ENCODE peak calls at places on chromosomes 2 and 18, in nine cellular contexts. N, M, E, A, L, Z, V, P and R are unnamed samples.

GRCh38 chr2:126786765-126787164 is 111.9 kb upstream of the TEX51 start:
- DNase-seq in N (no peak), M (no peak), E (no peak), A (no peak), L (no peak), Z (no peak), V (no peak), P (no peak), R (no peak)

GRCh38 chr2:43057742-43058706 is 168.4 kb downstream of the ZFP36L2 start:
- DNase-seq in N (no peak), M (no peak), E (no peak), A (no peak), L (peak; percentile 11), Z (no peak), V (no peak), P (no peak), R (no peak)

GRCh38 chr18:47944972-47945843 is 14.7 kb upstream of the SMAD2 start:
- DNase-seq in N (no peak), M (no peak), E (peak; percentile 63), A (no peak), L (no peak), Z (peak; percentile 83), V (peak; percentile 70), P (no peak), R (no peak)

GRCh38 chr2:144331652-144332355 is 188.1 kb downstream of the ZEB2 start:
- DNase-seq in N (peak; percentile 37), M (peak; percentile 29), E (no peak), A (peak; percentile 35), L (no peak), Z (no peak), V (peak; percentile 15), P (peak; percentile 84), R (peak; percentile 61)

GRCh38 chr2:60602828-60603532 is 49.5 kb upstream of the BCL11A start:
- DNase-seq in N (no peak), M (no peak), E (no peak), A (peak; percentile 29), L (no peak), Z (no peak), V (no peak), P (no peak), R (no peak)

GRCh38 chr2:105744091-105744908 is 412 bp upstream of the NCK2 start:
- DNase-seq in N (no peak), M (no peak), E (peak; percentile 64), A (peak; percentile 49), L (peak; percentile 66), Z (no peak), V (peak; percentile 54), P (peak; percentile 74), R (no peak)

GRCh38 chr18:34976899-34977786 is 64.1 kb upstream of the MAPRE2 start:
- DNase-seq in N (peak; percentile 27), M (no peak), E (no peak), A (peak; percentile 56), L (peak; percentile 58), Z (no peak), V (peak; percentile 40), P (peak; percentile 89), R (no peak)

GRCh38 chr2:20106746-20107145 is 55.3 kb upstream of the LAPTM4A start:
- DNase-seq in N (no peak), M (no peak), E (peak; percentile 71), A (peak; percentile 26), L (no peak), Z (no peak), V (peak; percentile 17), P (no peak), R (peak; percentile 83)

GRCh38 chr2:145744541-145745386 is 1224.8 kb upstream of the ZEB2 start:
- DNase-seq in N (no peak), M (no peak), E (peak; percentile 89), A (no peak), L (no peak), Z (peak; percentile 58), V (peak; percentile 99), P (no peak), R (no peak)

GRCh38 chr2:25400576-25401241 is 59.0 kb upstream of the DNMT3A start:
- DNase-seq in N (no peak), M (no peak), E (no peak), A (no peak), L (no peak), Z (no peak), V (no peak), P (no peak), R (no peak)

GRCh38 chr2:25405871-25406270 is 64.1 kb upstream of the DNMT3A start:
- DNase-seq in N (no peak), M (no peak), E (no peak), A (no peak), L (no peak), Z (no peak), V (no peak), P (no peak), R (no peak)

GRCh38 chr2:25398534-25398933 is 56.8 kb upstream of the DNMT3A start:
- DNase-seq in N (no peak), M (no peak), E (no peak), A (no peak), L (no peak), Z (no peak), V (no peak), P (no peak), R (no peak)

GRCh38 chr2:25401307-25402021 is 59.7 kb upstream of the DNMT3A start:
- DNase-seq in N (no peak), M (no peak), E (no peak), A (no peak), L (no peak), Z (no peak), V (no peak), P (no peak), R (no peak)

DNA sequence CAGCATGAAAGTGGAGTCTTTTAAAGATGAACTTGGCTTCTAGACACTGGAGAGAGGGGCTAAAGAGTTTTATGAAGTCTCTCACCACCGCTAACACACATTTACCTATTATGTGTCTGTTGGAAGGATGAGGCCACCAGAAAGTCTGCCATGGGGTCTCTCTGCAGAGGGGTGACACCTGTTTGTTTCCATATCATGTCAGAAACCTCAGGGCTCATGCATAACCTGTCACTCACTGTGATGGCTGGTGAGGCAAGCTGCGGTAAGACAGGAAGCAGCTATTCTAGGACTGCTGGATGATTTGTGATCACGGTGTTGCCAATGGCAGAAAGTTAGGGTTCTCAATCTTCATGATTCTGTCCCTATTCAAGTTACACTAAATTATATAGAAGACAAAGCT is 60.8 kb upstream of the DNMT3A start:
- DNase-seq in N (no peak), M (no peak), E (no peak), A (no peak), L (no peak), Z (no peak), V (no peak), P (no peak), R (no peak)
- H3K4me3 ChIP-seq in N (no peak overlapping the region), M (no peak overlapping the region), E (no peak overlapping the region), A (no peak overlapping the region), L (no peak overlapping the region), Z (no peak overlapping the region), V (no peak overlapping the region), P (no peak overlapping the region), R (no peak overlapping the region)

GRCh38 chr2:54471221-54471711 is 15.1 kb downstream of the SPTBN1 start:
- DNase-seq in N (no peak), M (no peak), E (peak; percentile 43), A (no peak), L (peak; percentile 52), Z (peak; percentile 58), V (peak; percentile 90), P (no peak), R (no peak)

GRCh38 chr2:54473876-54474275 is 17.7 kb downstream of the SPTBN1 start:
- DNase-seq in N (no peak), M (no peak), E (no peak), A (no peak), L (no peak), Z (no peak), V (peak; percentile 44), P (no peak), R (no peak)

GRCh38 chr2:54469484-54470053 is 13.4 kb downstream of the SPTBN1 start:
- DNase-seq in N (no peak), M (no peak), E (no peak), A (no peak), L (no peak), Z (no peak), V (no peak), P (no peak), R (no peak)

GRCh38 chr2:54468643-54469042 is 12.5 kb downstream of the SPTBN1 start:
- DNase-seq in N (no peak), M (no peak), E (no peak), A (no peak), L (no peak), Z (no peak), V (no peak), P (no peak), R (no peak)

GRCh38 chr2:54470241-54470938 is 14.3 kb downstream of the SPTBN1 start:
- DNase-seq in N (no peak), M (no peak), E (no peak), A (no peak), L (no peak), Z (no peak), V (peak; percentile 87), P (no peak), R (no peak)
- H3K4me3 ChIP-seq in N (no peak overlapping the region), M (no peak overlapping the region), E (no peak overlapping the region), A (no peak overlapping the region), L (no peak overlapping the region), Z (no peak overlapping the region), V (no peak overlapping the region), P (no peak overlapping the region), R (no peak overlapping the region)

DNA sequence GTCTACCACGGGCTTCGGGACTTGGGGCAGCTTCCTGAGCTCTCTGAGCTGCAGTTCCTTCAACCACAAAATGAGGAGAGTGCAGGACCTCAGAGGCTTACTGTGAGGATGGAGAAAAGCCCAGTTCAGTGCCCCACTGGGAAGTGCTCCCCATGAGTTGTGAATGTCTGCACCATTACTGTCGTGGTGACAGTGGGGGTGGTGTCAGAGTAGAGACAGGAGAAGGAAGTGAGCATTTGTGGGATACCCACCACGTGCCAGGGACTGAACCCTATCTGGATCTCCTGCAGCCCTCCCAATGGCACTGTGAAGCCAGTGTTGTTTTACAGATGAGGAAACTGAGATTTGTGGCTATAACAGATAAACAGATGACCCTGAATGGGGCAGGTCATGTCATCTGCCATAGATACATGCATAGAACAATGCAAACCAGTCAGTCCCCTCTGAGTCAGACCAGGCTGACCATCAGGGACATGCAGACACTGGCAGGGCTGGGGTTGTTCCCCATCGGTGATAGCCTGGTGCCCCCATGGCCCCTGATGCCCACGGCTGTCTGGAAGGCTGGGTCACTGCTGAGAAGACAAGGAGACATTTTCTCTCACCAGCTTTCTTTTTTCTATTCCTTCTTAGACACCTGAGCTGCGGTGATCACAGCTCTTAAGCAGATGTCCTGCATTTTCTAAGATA is 60.8 kb downstream of the EMILIN2 start:
- DNase-seq in N (no peak), M (no peak), E (no peak), A (no peak), L (no peak), Z (no peak), V (no peak), P (no peak), R (no peak)
- H3K4me3 ChIP-seq in N (peak overlapping the region; percentile 66), M (peak overlapping the region; percentile 86), E (peak overlapping the region; percentile 84), A (peak overlapping the region; percentile 48), L (peak overlapping the region; percentile 66), Z (peak overlapping the region; percentile 62), V (peak overlapping the region; percentile 57), P (peak overlapping the region; percentile 49), R (no peak overlapping the region)

DNA sequence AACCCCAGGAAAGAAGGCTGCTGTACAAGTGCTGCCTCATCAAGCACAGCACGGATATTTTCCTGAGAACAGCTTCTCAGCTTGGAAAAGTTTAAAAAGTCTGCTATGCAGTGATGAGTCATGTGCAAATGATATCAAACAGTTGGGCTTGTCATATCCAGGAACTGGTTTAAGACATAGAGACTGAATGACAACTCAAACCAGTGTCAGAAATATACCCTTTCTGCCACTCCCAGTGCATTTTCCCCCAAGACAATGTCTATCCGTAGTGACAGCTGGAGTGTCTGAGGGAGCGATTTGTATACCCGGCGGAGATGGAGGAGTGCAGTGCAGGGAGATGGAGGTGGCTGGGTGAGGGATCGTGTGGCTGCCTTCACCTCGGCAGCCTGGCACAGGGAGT is 28.2 kb downstream of the SOX11 start:
- DNase-seq in N (no peak), M (no peak), E (peak; percentile 17), A (no peak), L (no peak), Z (no peak), V (peak; percentile 72), P (no peak), R (no peak)
- H3K4me3 ChIP-seq in N (no peak overlapping the region), M (no peak overlapping the region), E (no peak overlapping the region), A (no peak overlapping the region), L (no peak overlapping the region), Z (no peak overlapping the region), V (no peak overlapping the region), P (no peak overlapping the region), R (no peak overlapping the region)